ENCODE peak calls at places on chromosomes 13 and 19, in five cellular contexts. E is stimulated activated CD4-positive, alpha-beta T cell treated with anti-CD3 and anti-CD28 coated beads, Interleukin-4, amount 100 ng/mL, for 24 hours; K is neural crest cell; O is NCI-H1417; X is NCI-H2081. V is an unnamed sample.

GRCh38 chr19:46481947-46482346 is 10.6 kb upstream of the PNMA8A start:
- DNase-seq in X (no peak), E (no peak), K (no peak), O (no peak), V (no peak)

GRCh38 chr13:73059460-73060250 is 850 bp downstream of the KLF5 start:
- DNase-seq in O (peak), X (peak), E (peak), K (peak), V (no peak)

GRCh38 chr19:31257426-31258130 is 91.7 kb downstream of the TSHZ3 start:
- DNase-seq in K (no peak), X (no peak), E (no peak), O (no peak), V (no peak)

GRCh38 chr19:46944123-46944718 is 75.4 kb upstream of the NPAS1 start:
- DNase-seq in E (no peak), K (no peak), X (no peak), O (no peak), V (no peak)

GRCh38 chr13:21689097-21689496 is 18.2 kb downstream of the FGF9 start:
- DNase-seq in E (no peak), O (no peak), X (no peak), K (no peak), V (no peak)

GRCh38 chr19:543912-544608 is at the start of gene GZMM:
- DNase-seq in K (no peak), E (peak), O (no peak), X (no peak), V (no peak)

GRCh38 chr13:33224686-33225085 is 60.9 kb downstream of the STARD13 start:
- DNase-seq in E (no peak), X (no peak), K (no peak), O (no peak), V (no peak)

GRCh38 chr13:67438465-67438864 is 208.3 kb upstream of the PCDH9 start:
- DNase-seq in O (peak), E (no peak), X (peak), K (no peak), V (no peak)